ENCODE peak calls at places on chromosomes 3 and 15, in five cellular contexts. One of them, this sample, is unnamed.

GRCh38 chr15:39756806-39757522 is 25.7 kb downstream of the FSIP1 start:
- DNase-seq in B cell: peak
- DNase-seq in activated naive CD4-positive, alpha-beta T cell: no peak
- DNase-seq in activated T-cell treated with anti-CD3 and anti-CD28 coated beads for 4 hours: peak
- DNase-seq in activated gamma-delta T cell treated with Interleukin-2 at 50 U/mL for 16 hours: peak
- DNase-seq in this sample: no peak

GRCh38 chr15:26771917-26772587 is 814 bp downstream of the GABRB3 start:
- DNase-seq in B cell: no peak
- DNase-seq in activated gamma-delta T cell treated with Interleukin-2 at 50 U/mL for 16 hours: no peak
- DNase-seq in activated naive CD4-positive, alpha-beta T cell: no peak
- DNase-seq in activated T-cell treated with anti-CD3 and anti-CD28 coated beads for 4 hours: no peak
- DNase-seq in this sample: no peak

GRCh38 chr3:71972031-71972430 is 187.1 kb upstream of the PROK2 start:
- DNase-seq in activated naive CD4-positive, alpha-beta T cell: no peak
- DNase-seq in activated T-cell treated with anti-CD3 and anti-CD28 coated beads for 4 hours: no peak
- DNase-seq in activated gamma-delta T cell treated with Interleukin-2 at 50 U/mL for 16 hours: no peak
- DNase-seq in B cell: no peak
- DNase-seq in this sample: no peak

GRCh38 chr15:55535436-55535835 is 27.4 kb upstream of the DNAAF4 start:
- DNase-seq in activated naive CD4-positive, alpha-beta T cell: no peak
- DNase-seq in activated gamma-delta T cell treated with Interleukin-2 at 50 U/mL for 16 hours: peak
- DNase-seq in activated T-cell treated with anti-CD3 and anti-CD28 coated beads for 4 hours: no peak
- DNase-seq in B cell: no peak
- DNase-seq in this sample: no peak

GRCh38 chr3:146974001-146974400 is 368.9 kb upstream of the PLSCR5 start:
- DNase-seq in activated gamma-delta T cell treated with Interleukin-2 at 50 U/mL for 16 hours: no peak
- DNase-seq in B cell: no peak
- DNase-seq in activated T-cell treated with anti-CD3 and anti-CD28 coated beads for 4 hours: no peak
- DNase-seq in activated naive CD4-positive, alpha-beta T cell: no peak
- DNase-seq in this sample: no peak

GRCh38 chr3:13427662-13428603 is 7.8 kb upstream of the NUP210 start:
- DNase-seq in B cell: peak
- DNase-seq in activated T-cell treated with anti-CD3 and anti-CD28 coated beads for 4 hours: peak
- DNase-seq in activated gamma-delta T cell treated with Interleukin-2 at 50 U/mL for 16 hours: peak
- DNase-seq in activated naive CD4-positive, alpha-beta T cell: no peak
- DNase-seq in this sample: no peak

GRCh38 chr15:76065267-76065666 is 5.5 kb downstream of the TMEM266 start:
- DNase-seq in activated gamma-delta T cell treated with Interleukin-2 at 50 U/mL for 16 hours: peak
- DNase-seq in B cell: no peak
- DNase-seq in activated T-cell treated with anti-CD3 and anti-CD28 coated beads for 4 hours: no peak
- DNase-seq in activated naive CD4-positive, alpha-beta T cell: no peak
- DNase-seq in this sample: no peak

GRCh38 chr3:165742351-165742750 is 94.9 kb downstream of the BCHE start:
- DNase-seq in activated T-cell treated with anti-CD3 and anti-CD28 coated beads for 4 hours: no peak
- DNase-seq in activated gamma-delta T cell treated with Interleukin-2 at 50 U/mL for 16 hours: no peak
- DNase-seq in activated naive CD4-positive, alpha-beta T cell: no peak
- DNase-seq in B cell: no peak
- DNase-seq in this sample: no peak

GRCh38 chr15:72732554-72732953 is 46.5 kb downstream of the BBS4 start:
- DNase-seq in B cell: no peak
- DNase-seq in activated gamma-delta T cell treated with Interleukin-2 at 50 U/mL for 16 hours: no peak
- DNase-seq in activated naive CD4-positive, alpha-beta T cell: no peak
- DNase-seq in activated T-cell treated with anti-CD3 and anti-CD28 coated beads for 4 hours: no peak
- DNase-seq in this sample: no peak

GRCh38 chr15:91196768-91197167 is 96.7 kb downstream of the SV2B start:
- DNase-seq in B cell: no peak
- DNase-seq in activated T-cell treated with anti-CD3 and anti-CD28 coated beads for 4 hours: no peak
- DNase-seq in activated gamma-delta T cell treated with Interleukin-2 at 50 U/mL for 16 hours: no peak
- DNase-seq in activated naive CD4-positive, alpha-beta T cell: no peak
- DNase-seq in this sample: no peak

GRCh38 chr3:196634851-196635250 is 4.6 kb upstream of the NRROS start:
- DNase-seq in activated T-cell treated with anti-CD3 and anti-CD28 coated beads for 4 hours: no peak
- DNase-seq in activated gamma-delta T cell treated with Interleukin-2 at 50 U/mL for 16 hours: no peak
- DNase-seq in activated naive CD4-positive, alpha-beta T cell: no peak
- DNase-seq in B cell: no peak
- DNase-seq in this sample: no peak

GRCh38 chr3:139286241-139286640 is 57.6 kb upstream of the MRPS22 start:
- DNase-seq in activated T-cell treated with anti-CD3 and anti-CD28 coated beads for 4 hours: no peak
- DNase-seq in B cell: no peak
- DNase-seq in activated gamma-delta T cell treated with Interleukin-2 at 50 U/mL for 16 hours: no peak
- DNase-seq in activated naive CD4-positive, alpha-beta T cell: no peak
- DNase-seq in this sample: no peak

GRCh38 chr15:93656041-93656440 is 567.0 kb upstream of the RGMA start:
- DNase-seq in activated T-cell treated with anti-CD3 and anti-CD28 coated beads for 4 hours: no peak
- DNase-seq in B cell: no peak
- DNase-seq in activated naive CD4-positive, alpha-beta T cell: no peak
- DNase-seq in activated gamma-delta T cell treated with Interleukin-2 at 50 U/mL for 16 hours: no peak
- DNase-seq in this sample: no peak

GRCh38 chr3:44648564-44649229 is at the start of gene ZNF35:
- DNase-seq in activated naive CD4-positive, alpha-beta T cell: no peak
- DNase-seq in B cell: peak
- DNase-seq in activated T-cell treated with anti-CD3 and anti-CD28 coated beads for 4 hours: peak
- DNase-seq in activated gamma-delta T cell treated with Interleukin-2 at 50 U/mL for 16 hours: peak
- DNase-seq in this sample: peak

GRCh38 chr3:195162033-195162669 is 108.8 kb downstream of the XXYLT1 start:
- DNase-seq in B cell: no peak
- DNase-seq in activated naive CD4-positive, alpha-beta T cell: no peak
- DNase-seq in activated gamma-delta T cell treated with Interleukin-2 at 50 U/mL for 16 hours: peak
- DNase-seq in activated T-cell treated with anti-CD3 and anti-CD28 coated beads for 4 hours: no peak
- DNase-seq in this sample: peak

GRCh38 chr3:128076465-128076782 is 24.2 kb downstream of the SEC61A1 start:
- DNase-seq in activated gamma-delta T cell treated with Interleukin-2 at 50 U/mL for 16 hours: no peak
- DNase-seq in activated naive CD4-positive, alpha-beta T cell: no peak
- DNase-seq in activated T-cell treated with anti-CD3 and anti-CD28 coated beads for 4 hours: no peak
- DNase-seq in B cell: no peak
- DNase-seq in this sample: no peak

GRCh38 chr3:107212709-107213664 is 164.3 kb upstream of the CCDC54 start:
- DNase-seq in activated gamma-delta T cell treated with Interleukin-2 at 50 U/mL for 16 hours: no peak
- DNase-seq in B cell: no peak
- DNase-seq in activated T-cell treated with anti-CD3 and anti-CD28 coated beads for 4 hours: no peak
- DNase-seq in activated naive CD4-positive, alpha-beta T cell: no peak
- DNase-seq in this sample: no peak

GRCh38 chr3:192915724-192916123 is 1.9 kb downstream of the MB21D2 start:
- DNase-seq in activated naive CD4-positive, alpha-beta T cell: no peak
- DNase-seq in activated gamma-delta T cell treated with Interleukin-2 at 50 U/mL for 16 hours: no peak
- DNase-seq in B cell: no peak
- DNase-seq in activated T-cell treated with anti-CD3 and anti-CD28 coated beads for 4 hours: no peak
- DNase-seq in this sample: no peak

GRCh38 chr15:97566957-97567356 is 393.5 kb upstream of the ARRDC4 start:
- DNase-seq in B cell: no peak
- DNase-seq in activated gamma-delta T cell treated with Interleukin-2 at 50 U/mL for 16 hours: no peak
- DNase-seq in activated T-cell treated with anti-CD3 and anti-CD28 coated beads for 4 hours: no peak
- DNase-seq in activated naive CD4-positive, alpha-beta T cell: no peak
- DNase-seq in this sample: no peak

GRCh38 chr3:127712461-127712860 is 39.7 kb downstream of the ABTB1 start:
- DNase-seq in B cell: no peak
- DNase-seq in activated T-cell treated with anti-CD3 and anti-CD28 coated beads for 4 hours: no peak
- DNase-seq in activated gamma-delta T cell treated with Interleukin-2 at 50 U/mL for 16 hours: no peak
- DNase-seq in activated naive CD4-positive, alpha-beta T cell: no peak
- DNase-seq in this sample: no peak

GRCh38 chr3:126156468-126156867 is 23.9 kb downstream of the ALDH1L1 start:
- DNase-seq in B cell: no peak
- DNase-seq in activated naive CD4-positive, alpha-beta T cell: no peak
- DNase-seq in activated gamma-delta T cell treated with Interleukin-2 at 50 U/mL for 16 hours: no peak
- DNase-seq in activated T-cell treated with anti-CD3 and anti-CD28 coated beads for 4 hours: no peak
- DNase-seq in this sample: no peak

GRCh38 chr3:66468016-66468735 is 32.6 kb downstream of the LRIG1 start:
- DNase-seq in B cell: no peak
- DNase-seq in activated gamma-delta T cell treated with Interleukin-2 at 50 U/mL for 16 hours: no peak
- DNase-seq in activated naive CD4-positive, alpha-beta T cell: no peak
- DNase-seq in activated T-cell treated with anti-CD3 and anti-CD28 coated beads for 4 hours: no peak
- DNase-seq in this sample: no peak

GRCh38 chr3:106282931-106283330 is 414.1 kb upstream of the CBLB start:
- DNase-seq in activated naive CD4-positive, alpha-beta T cell: no peak
- DNase-seq in activated gamma-delta T cell treated with Interleukin-2 at 50 U/mL for 16 hours: no peak
- DNase-seq in activated T-cell treated with anti-CD3 and anti-CD28 coated beads for 4 hours: no peak
- DNase-seq in B cell: no peak
- DNase-seq in this sample: no peak

GRCh38 chr15:36958611-36959010 is 141.7 kb downstream of the MEIS2 start:
- DNase-seq in B cell: no peak
- DNase-seq in activated T-cell treated with anti-CD3 and anti-CD28 coated beads for 4 hours: no peak
- DNase-seq in activated naive CD4-positive, alpha-beta T cell: no peak
- DNase-seq in activated gamma-delta T cell treated with Interleukin-2 at 50 U/mL for 16 hours: no peak
- DNase-seq in this sample: no peak